ENCODE peak calls at places on chromosome X, in five cellular contexts. One of them, this sample, is unnamed. For H3K27me3, the result is how much of the 10 kb centered on the place peaks cover.

GRCh38 chrX:54411732-54412131 is 28.5 kb upstream of the TSR2 start:
- ATAC-seq in K562: no peak
- ATAC-seq in HepG2: no peak
- ATAC-seq in upper lobe of left lung: no peak
- ATAC-seq in GM12878: peak
- ATAC-seq in this sample: no peak

GRCh38 chrX:42577936-42578335 is 200.0 kb downstream of the PPP1R2C start:
- ATAC-seq in K562: no peak
- ATAC-seq in upper lobe of left lung: no peak
- ATAC-seq in HepG2: no peak
- ATAC-seq in GM12878: no peak
- ATAC-seq in this sample: no peak

GRCh38 chrX:84133023-84133422 is 55.0 kb downstream of the RPS6KA6 start:
- ATAC-seq in K562: no peak
- ATAC-seq in GM12878: no peak
- ATAC-seq in HepG2: no peak
- ATAC-seq in upper lobe of left lung: no peak
- ATAC-seq in this sample: no peak

GRCh38 chrX:119935215-119935893 is 8.2 kb downstream of the NKAP start:
- ATAC-seq in HepG2: peak
- ATAC-seq in upper lobe of left lung: no peak
- ATAC-seq in GM12878: no peak
- ATAC-seq in K562: no peak
- ATAC-seq in this sample: no peak

GRCh38 chrX:39492495-39493162 is 605.1 kb downstream of the BCOR start:
- ATAC-seq in upper lobe of left lung: no peak
- ATAC-seq in K562: no peak
- ATAC-seq in HepG2: no peak
- ATAC-seq in GM12878: peak
- ATAC-seq in this sample: no peak

GRCh38 chrX:74297766-74298165 is 6.2 kb upstream of the ZCCHC13 start:
- ATAC-seq in K562: no peak
- ATAC-seq in upper lobe of left lung: no peak
- ATAC-seq in HepG2: no peak
- ATAC-seq in GM12878: no peak
- ATAC-seq in this sample: no peak

GRCh38 chrX:97751735-97752134 is 868.0 kb downstream of the RPA4 start:
- ATAC-seq in K562: no peak
- ATAC-seq in GM12878: no peak
- ATAC-seq in upper lobe of left lung: no peak
- ATAC-seq in HepG2: no peak
- ATAC-seq in this sample: no peak

GRCh38 chrX:40468033-40468979 is 112.5 kb upstream of the ATP6AP2 start:
- ATAC-seq in K562: peak
- ATAC-seq in upper lobe of left lung: peak
- ATAC-seq in HepG2: peak
- ATAC-seq in GM12878: peak
- ATAC-seq in this sample: peak

GRCh38 chrX:31237189-31237588 is 165.3 kb upstream of the FTHL17 start:
- ATAC-seq in K562: no peak
- ATAC-seq in GM12878: peak
- ATAC-seq in upper lobe of left lung: no peak
- ATAC-seq in HepG2: no peak
- ATAC-seq in this sample: no peak

GRCh38 chrX:112643721-112644120 is 36.0 kb downstream of the LHFPL1 start:
- ATAC-seq in GM12878: peak
- ATAC-seq in K562: no peak
- ATAC-seq in HepG2: no peak
- ATAC-seq in upper lobe of left lung: no peak
- ATAC-seq in this sample: no peak

GRCh38 chrX:15344106-15344505 is 8.8 kb upstream of the PIGA start:
- ATAC-seq in HepG2: no peak
- ATAC-seq in GM12878: no peak
- ATAC-seq in upper lobe of left lung: no peak
- ATAC-seq in K562: no peak
- ATAC-seq in this sample: no peak

GRCh38 chrX:105765691-105766090 is 56.6 kb upstream of the NRK start:
- ATAC-seq in upper lobe of left lung: no peak
- ATAC-seq in K562: no peak
- ATAC-seq in GM12878: no peak
- ATAC-seq in HepG2: no peak
- ATAC-seq in this sample: no peak

GRCh38 chrX:48468247-48468671 is 1.8 kb downstream of the SLC38A5 start:
- ATAC-seq in HepG2: no peak
- ATAC-seq in GM12878: peak
- ATAC-seq in upper lobe of left lung: no peak
- ATAC-seq in K562: peak
- ATAC-seq in this sample: peak

DNA sequence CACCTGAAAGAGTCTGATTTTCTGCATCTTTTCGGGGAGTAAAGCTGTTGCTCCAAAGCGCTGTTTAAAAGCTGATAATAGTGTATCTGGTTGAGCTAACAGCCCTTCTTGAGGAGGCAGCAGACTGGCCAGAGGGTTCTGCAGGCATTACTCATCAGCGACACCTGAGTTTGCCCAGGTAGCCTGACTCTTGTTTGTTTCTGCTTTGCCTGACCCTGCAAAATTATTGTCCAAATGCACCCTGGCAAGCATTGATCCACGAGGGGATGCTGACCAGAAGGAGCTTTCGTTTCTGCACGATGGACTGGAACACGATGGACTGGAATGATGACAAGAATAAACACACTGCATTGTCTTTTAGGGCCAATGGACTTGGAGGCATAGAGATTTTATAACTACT is 6.2 kb downstream of the CD99 start:
- ATAC-seq in HepG2: no peak
- ATAC-seq in GM12878: peak
- ATAC-seq in upper lobe of left lung: no peak
- ATAC-seq in K562: no peak
- ATAC-seq in this sample: no peak
- TF ChIP-seq EP300 in HepG2: no peak
- TF ChIP-seq EP300 in GM12878: no peak
- TF ChIP-seq EP300 in upper lobe of left lung: no peak
- TF ChIP-seq EP300 in K562: no peak
- TF ChIP-seq EP300 in this sample: no peak

DNA sequence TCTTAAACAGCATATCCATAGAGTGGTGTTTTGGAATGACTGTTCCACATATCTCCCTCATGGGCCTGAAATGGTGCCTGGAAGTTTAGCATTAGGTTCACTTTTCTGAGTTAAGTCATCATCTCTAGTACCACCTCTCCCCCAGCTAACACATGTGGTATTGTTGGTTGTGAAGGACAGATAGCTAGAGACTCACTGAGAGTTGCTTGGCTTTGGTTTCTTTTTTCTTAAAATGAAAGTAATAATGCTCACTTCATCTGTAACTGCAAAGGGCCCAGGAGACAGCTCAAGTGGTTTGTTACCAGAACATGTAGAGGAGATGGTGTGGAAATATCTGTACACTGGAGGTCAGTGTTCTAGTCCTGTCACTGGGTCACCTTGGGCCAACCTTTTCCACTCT is 90.9 kb downstream of the EFNB1 start:
- ATAC-seq in K562: no peak
- ATAC-seq in upper lobe of left lung: no peak
- ATAC-seq in GM12878: no peak
- ATAC-seq in HepG2: no peak
- ATAC-seq in this sample: no peak
- H3K27me3 ChIP-seq in K562: under half
- H3K27me3 ChIP-seq in upper lobe of left lung: under half
- H3K27me3 ChIP-seq in GM12878: under half
- H3K27me3 ChIP-seq in HepG2: under half
- H3K27me3 ChIP-seq in this sample: under half

GRCh38 chrX:71106427-71106826 is at the start of gene CXorf65:
- ATAC-seq in K562: peak
- ATAC-seq in upper lobe of left lung: no peak
- ATAC-seq in HepG2: no peak
- ATAC-seq in GM12878: peak
- ATAC-seq in this sample: no peak
- TF ChIP-seq POLR2A in K562: no peak
- TF ChIP-seq POLR2A in upper lobe of left lung: no peak
- TF ChIP-seq POLR2A in HepG2: no peak
- TF ChIP-seq POLR2A in GM12878: no peak
- TF ChIP-seq POLR2A in this sample: no peak

GRCh38 chrX:1093586-1094538 is 118.6 kb downstream of the CRLF2 start:
- ATAC-seq in K562: no peak
- ATAC-seq in HepG2: no peak
- ATAC-seq in GM12878: no peak
- ATAC-seq in upper lobe of left lung: no peak
- ATAC-seq in this sample: no peak
- TF ChIP-seq EP300 in K562: no peak
- TF ChIP-seq EP300 in HepG2: no peak
- TF ChIP-seq EP300 in GM12878: no peak
- TF ChIP-seq EP300 in upper lobe of left lung: no peak
- TF ChIP-seq EP300 in this sample: no peak

DNA sequence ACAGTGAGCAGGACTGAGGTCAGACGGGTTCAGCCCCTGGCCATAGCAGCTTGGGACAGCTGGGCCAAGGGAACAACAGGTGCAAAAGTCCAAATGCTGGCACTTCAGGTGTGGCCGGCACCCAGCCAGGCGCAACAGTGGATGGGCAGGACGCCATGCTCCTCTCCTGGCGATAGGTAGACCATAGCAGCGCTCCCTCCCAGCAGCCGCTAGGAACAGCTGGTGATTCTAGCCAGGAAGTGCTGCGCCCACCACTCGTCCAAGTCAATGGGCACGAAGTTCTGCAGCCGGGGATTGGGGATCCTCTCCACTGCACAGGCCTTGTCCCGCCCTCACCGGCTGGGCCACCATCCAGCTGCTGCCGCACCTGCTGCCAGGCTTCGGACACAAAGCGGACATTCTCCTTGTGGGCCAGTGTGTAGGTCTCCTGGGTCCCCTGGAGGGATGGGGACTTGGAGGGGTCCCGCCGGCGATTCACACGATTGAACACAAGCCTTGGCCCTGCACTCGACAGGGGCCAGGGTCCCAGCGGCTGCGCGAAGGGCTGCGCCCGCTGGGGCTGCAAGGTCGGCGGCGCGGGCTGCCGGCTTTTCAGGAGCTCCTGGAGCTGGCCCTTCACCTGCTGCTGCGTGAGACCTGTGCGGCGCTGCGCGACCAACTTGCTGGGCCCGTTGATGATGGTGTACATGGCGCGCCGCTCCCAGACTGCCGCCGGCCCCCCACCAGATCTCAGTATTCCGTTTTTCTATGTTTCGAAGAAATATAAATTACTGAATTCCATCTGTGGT is 227.5 kb upstream of the STK26 start:
- ATAC-seq in upper lobe of left lung: no peak
- ATAC-seq in K562: no peak
- ATAC-seq in GM12878: no peak
- ATAC-seq in HepG2: no peak
- ATAC-seq in this sample: no peak
- H3K27me3 ChIP-seq in upper lobe of left lung: under half
- H3K27me3 ChIP-seq in K562: under half
- H3K27me3 ChIP-seq in GM12878: under half
- H3K27me3 ChIP-seq in HepG2: under half
- H3K27me3 ChIP-seq in this sample: under half

GRCh38 chrX:53321943-53322497 is 40.6 kb upstream of the IQSEC2 start:
- ATAC-seq in K562: no peak
- ATAC-seq in upper lobe of left lung: no peak
- ATAC-seq in HepG2: no peak
- ATAC-seq in GM12878: no peak
- ATAC-seq in this sample: no peak

GRCh38 chrX:53323196-53323595 is 41.8 kb upstream of the IQSEC2 start:
- ATAC-seq in GM12878: no peak
- ATAC-seq in K562: no peak
- ATAC-seq in upper lobe of left lung: no peak
- ATAC-seq in HepG2: no peak
- ATAC-seq in this sample: no peak

GRCh38 chrX:53320543-53321215 is 39.3 kb upstream of the IQSEC2 start:
- ATAC-seq in HepG2: peak
- ATAC-seq in K562: no peak
- ATAC-seq in GM12878: no peak
- ATAC-seq in upper lobe of left lung: no peak
- ATAC-seq in this sample: peak

GRCh38 chrX:53319614-53320542 is 38.5 kb upstream of the IQSEC2 start:
- ATAC-seq in upper lobe of left lung: no peak
- ATAC-seq in K562: no peak
- ATAC-seq in GM12878: no peak
- ATAC-seq in HepG2: no peak
- ATAC-seq in this sample: no peak

GRCh38 chrX:53321216-53321942 is 40.0 kb upstream of the IQSEC2 start:
- ATAC-seq in K562: no peak
- ATAC-seq in GM12878: no peak
- ATAC-seq in upper lobe of left lung: no peak
- ATAC-seq in HepG2: no peak
- ATAC-seq in this sample: peak
- TF ChIP-seq POLR2A in K562: no peak
- TF ChIP-seq POLR2A in GM12878: no peak
- TF ChIP-seq POLR2A in upper lobe of left lung: no peak
- TF ChIP-seq POLR2A in HepG2: no peak
- TF ChIP-seq POLR2A in this sample: no peak

GRCh38 chrX:28847423-28847822 is 260.2 kb downstream of the IL1RAPL1 start:
- ATAC-seq in HepG2: no peak
- ATAC-seq in GM12878: no peak
- ATAC-seq in upper lobe of left lung: no peak
- ATAC-seq in K562: no peak
- ATAC-seq in this sample: no peak
- TF ChIP-seq EP300 in HepG2: no peak
- TF ChIP-seq EP300 in GM12878: no peak
- TF ChIP-seq EP300 in upper lobe of left lung: no peak
- TF ChIP-seq EP300 in K562: no peak
- TF ChIP-seq EP300 in this sample: no peak

DNA sequence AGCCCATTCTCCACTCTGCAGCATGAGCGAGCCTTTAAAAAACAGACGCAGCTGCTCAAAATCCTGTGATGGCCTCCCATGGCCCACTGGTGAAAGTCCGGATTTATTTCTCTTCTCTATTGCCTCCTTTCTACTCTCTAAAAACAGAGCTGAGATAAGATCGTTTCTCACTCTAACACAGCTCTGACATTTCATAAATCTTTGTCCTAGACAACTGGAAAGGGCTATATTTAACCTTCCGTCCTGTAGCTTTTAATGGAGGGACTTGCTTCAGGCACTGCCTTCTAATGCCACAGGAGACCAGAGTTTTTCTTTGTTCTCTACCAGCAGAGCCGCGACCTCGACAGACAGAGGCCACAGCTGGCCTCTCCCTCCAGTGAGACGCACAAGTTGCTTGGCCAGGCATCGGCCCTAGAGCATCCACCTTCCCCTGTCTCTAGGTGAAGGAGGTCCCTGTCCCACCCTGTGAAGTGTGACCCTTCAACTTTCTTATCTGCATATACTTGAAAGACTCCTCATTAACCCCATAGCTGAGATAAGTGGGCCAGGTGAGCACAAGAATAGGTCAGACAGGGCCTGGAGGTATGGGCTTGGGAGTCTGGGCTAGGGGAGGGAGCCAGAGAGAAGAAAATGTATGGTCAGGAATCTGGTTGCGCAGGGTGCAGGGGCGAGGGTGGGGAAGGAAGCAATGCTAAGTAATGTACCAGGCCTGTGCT is 50.0 kb downstream of the RTL5 start:
- ATAC-seq in GM12878: no peak
- ATAC-seq in upper lobe of left lung: no peak
- ATAC-seq in K562: no peak
- ATAC-seq in HepG2: no peak
- ATAC-seq in this sample: no peak
- H3K27me3 ChIP-seq in GM12878: under half
- H3K27me3 ChIP-seq in upper lobe of left lung: under half
- H3K27me3 ChIP-seq in K562: under half
- H3K27me3 ChIP-seq in HepG2: under half
- H3K27me3 ChIP-seq in this sample: under half

This sample was measured in gastroesophageal sphincter.